ENCODE peak calls at places on chromosomes 6 and 20, in five cellular contexts. C is HepG2, K is K562, X is WTC11, W is H1. Y is an unnamed sample.

GRCh38 chr6:45479834-45480696 is 102.3 kb upstream of the SUPT3H start:
- DNase-seq in C (no peak), K (no peak), X (no peak), W (no peak), Y (no peak)

GRCh38 chr6:42729731-42730130 is 7.3 kb upstream of the PRPH2 start:
- DNase-seq in C (peak), K (no peak), X (no peak), W (no peak), Y (no peak)

GRCh38 chr6:135850882-135851281 is 619 bp upstream of the PDE7B start:
- DNase-seq in C (no peak), K (no peak), X (no peak), W (no peak), Y (no peak)

GRCh38 chr20:13659288-13659687 is 20.6 kb upstream of the TASP1 start:
- DNase-seq in C (no peak), K (no peak), X (no peak), W (no peak), Y (peak)

GRCh38 chr6:44297063-44298038 is 15.8 kb downstream of the AARS2 start:
- DNase-seq in C (no peak), K (peak), X (peak), W (no peak), Y (no peak)

GRCh38 chr6:169529931-169530761 is 171.7 kb downstream of the WDR27 start:
- DNase-seq in C (no peak), K (no peak), X (no peak), W (no peak), Y (no peak)

GRCh38 chr6:32082951-32083350 is 26.2 kb downstream of the TNXB start:
- DNase-seq in C (no peak), K (no peak), X (no peak), W (no peak), Y (no peak)

GRCh38 chr6:1286972-1287600 is 24.8 kb upstream of the FOXQ1 start:
- DNase-seq in C (no peak), K (no peak), X (no peak), W (no peak), Y (no peak)

GRCh38 chr20:19260412-19261090 is 48.1 kb downstream of the SLC24A3 start:
- DNase-seq in C (no peak), K (no peak), X (no peak), W (no peak), Y (no peak)

GRCh38 chr20:41392871-41393704 is 26.5 kb upstream of the EMILIN3 start:
- DNase-seq in C (no peak), K (no peak), X (no peak), W (no peak), Y (no peak)

GRCh38 chr20:46816097-46816496 is 78.5 kb upstream of the EYA2 start:
- DNase-seq in C (no peak), K (no peak), X (no peak), W (no peak), Y (no peak)

GRCh38 chr6:73525546-73526330 is 4.9 kb upstream of the EEF1A1 start:
- DNase-seq in C (no peak), K (no peak), X (no peak), W (no peak), Y (no peak)

GRCh38 chr6:136677344-136677743 is 114.9 kb downstream of the MAP3K5 start:
- DNase-seq in C (no peak), K (no peak), X (no peak), W (no peak), Y (no peak)

GRCh38 chr6:28866342-28867077 is 57.3 kb downstream of the TRIM27 start:
- DNase-seq in C (peak), K (peak), X (peak), W (no peak), Y (no peak)

GRCh38 chr6:3350252-3350826 is 91.6 kb downstream of the PSMG4 start:
- DNase-seq in C (no peak), K (no peak), X (no peak), W (no peak), Y (no peak)

GRCh38 chr20:63653041-63653973 is at the start of gene STMN3:
- DNase-seq in C (peak), K (peak), X (peak), W (no peak), Y (no peak)

GRCh38 chr6:40947876-40948514 is 91.0 kb downstream of the UNC5CL start:
- DNase-seq in C (no peak), K (no peak), X (no peak), W (no peak), Y (no peak)

GRCh38 chr6:158783167-158783450 is 36.1 kb downstream of the EZR start:
- DNase-seq in C (no peak), K (no peak), X (no peak), W (no peak), Y (no peak)

GRCh38 chr20:50218987-50219435 is 28.4 kb downstream of the CEBPB start:
- DNase-seq in C (peak), K (peak), X (no peak), W (no peak), Y (no peak)

GRCh38 chr6:112233864-112234263 is 20.5 kb downstream of the LAMA4 start:
- DNase-seq in C (no peak), K (no peak), X (no peak), W (no peak), Y (no peak)

GRCh38 chr20:6492396-6493055 is 275.0 kb upstream of the BMP2 start:
- DNase-seq in C (no peak), K (no peak), X (no peak), W (no peak), Y (no peak)

GRCh38 chr6:34585512-34586045 is 29.4 kb upstream of the SPDEF start:
- DNase-seq in C (no peak), K (no peak), X (no peak), W (no peak), Y (no peak)

GRCh38 chr6:31729515-31729978 is 448 bp upstream of the DDAH2 start:
- DNase-seq in C (peak), K (peak), X (peak), W (peak), Y (peak)

GRCh38 chr6:129638055-129639019 is 71.6 kb downstream of the ARHGAP18 start:
- DNase-seq in C (peak), K (no peak), X (no peak), W (no peak), Y (no peak)

GRCh38 chr20:48921883-48922867 is 664 bp downstream of the ARFGEF2 start:
- DNase-seq in C (peak), K (peak), X (peak), W (no peak), Y (no peak)

GRCh38 chr6:74137910-74138309 is 441.9 kb downstream of the CD109 start:
- DNase-seq in C (peak), K (no peak), X (no peak), W (no peak), Y (no peak)

GRCh38 chr6:144362042-144363018 is 77.2 kb downstream of the UTRN start:
- DNase-seq in C (peak), K (no peak), X (no peak), W (no peak), Y (no peak)

GRCh38 chr20:58342104-58342945 is 32.8 kb downstream of the RAB22A start:
- DNase-seq in C (no peak), K (no peak), X (no peak), W (no peak), Y (no peak)

GRCh38 chr20:10596726-10597125 is 77.1 kb downstream of the JAG1 start:
- DNase-seq in C (peak), K (no peak), X (no peak), W (no peak), Y (no peak)

GRCh38 chr20:32963176-32963575 is 41.1 kb downstream of the SUN5 start:
- DNase-seq in C (no peak), K (no peak), X (no peak), W (no peak), Y (no peak)

GRCh38 chr6:113620372-113620771 is 236.8 kb upstream of the MARCKS start:
- DNase-seq in C (no peak), K (no peak), X (no peak), W (no peak), Y (no peak)

GRCh38 chr6:126232671-126233070 is 107.2 kb upstream of the CENPW start:
- DNase-seq in C (no peak), K (no peak), X (no peak), W (no peak), Y (no peak)

DNA sequence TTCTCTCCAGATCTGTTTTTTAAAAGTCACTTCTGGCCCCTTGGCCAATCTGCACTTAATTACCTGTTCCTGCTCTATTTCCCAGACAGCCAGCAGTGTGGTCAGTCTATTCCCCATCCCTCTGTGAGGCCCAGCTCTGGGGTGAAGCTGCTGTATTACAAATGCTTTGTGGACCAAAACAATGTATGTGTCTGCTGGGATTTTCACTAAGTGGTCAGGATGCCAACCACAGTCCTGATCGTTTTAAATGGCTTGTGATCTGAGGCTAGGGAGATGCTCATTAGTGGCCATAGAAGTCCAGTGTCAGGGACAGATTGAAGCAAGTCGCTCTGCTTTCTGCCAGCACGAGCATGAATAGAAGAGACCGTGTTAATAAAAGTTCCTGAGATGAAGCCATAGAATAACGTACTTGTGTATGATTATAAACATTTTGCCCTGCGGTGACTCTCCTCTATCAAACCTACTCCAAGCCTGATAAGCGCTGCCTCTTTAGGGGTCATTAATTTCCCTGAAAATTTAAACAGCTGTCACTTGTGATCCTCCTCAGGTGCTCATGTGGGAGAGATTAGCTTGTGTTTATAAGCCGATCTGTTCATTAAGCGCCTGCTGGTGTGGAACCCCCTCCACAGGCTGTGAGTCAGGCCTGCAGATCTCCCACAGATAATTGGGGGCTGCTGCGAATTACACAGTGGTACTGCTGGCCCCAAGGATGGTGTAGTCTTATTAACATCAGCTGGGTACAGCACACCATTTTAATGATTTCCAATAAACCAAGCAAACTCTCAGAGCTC is 111.7 kb upstream of the CENPW start:
- DNase-seq in C (no peak), K (no peak), X (no peak), W (no peak), Y (no peak)
- TF ChIP-seq ATF2 in C (no peak), K (no peak), X (no peak), W (no peak), Y (no peak)

DNA sequence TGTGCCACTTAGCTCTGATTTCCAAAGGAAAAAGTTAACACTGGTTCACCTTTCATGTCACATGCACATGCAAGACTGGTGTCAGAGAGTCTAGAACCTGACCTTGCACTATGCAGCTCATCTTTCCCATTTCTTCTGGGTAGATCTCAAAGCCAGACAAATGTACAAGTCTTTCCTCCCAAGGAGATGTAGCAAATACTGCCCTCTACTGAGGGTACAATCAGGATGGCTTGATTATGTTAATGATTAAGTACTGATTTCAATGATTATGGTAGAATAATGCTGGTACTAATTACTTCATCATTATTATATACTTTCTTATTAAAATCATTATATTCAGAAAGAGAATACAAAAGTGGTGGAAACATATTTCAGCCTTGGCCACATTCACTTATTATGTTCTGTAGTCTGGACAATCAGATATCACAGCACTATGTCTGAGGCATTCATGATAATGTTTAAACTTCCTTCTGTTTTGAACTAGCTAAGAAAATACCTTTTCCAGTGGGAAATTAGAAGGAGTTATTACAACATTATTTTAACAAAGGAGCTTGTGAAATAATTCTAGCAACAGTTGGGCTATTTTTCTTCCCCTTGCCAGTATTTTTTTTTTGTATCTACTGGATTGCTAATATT is 68.5 kb upstream of the FOXO3 start:
- DNase-seq in C (peak), K (no peak), X (no peak), W (no peak), Y (no peak)
- TF ChIP-seq ATF2 in C (no peak), K (no peak), X (no peak), W (no peak), Y (no peak)

DNA sequence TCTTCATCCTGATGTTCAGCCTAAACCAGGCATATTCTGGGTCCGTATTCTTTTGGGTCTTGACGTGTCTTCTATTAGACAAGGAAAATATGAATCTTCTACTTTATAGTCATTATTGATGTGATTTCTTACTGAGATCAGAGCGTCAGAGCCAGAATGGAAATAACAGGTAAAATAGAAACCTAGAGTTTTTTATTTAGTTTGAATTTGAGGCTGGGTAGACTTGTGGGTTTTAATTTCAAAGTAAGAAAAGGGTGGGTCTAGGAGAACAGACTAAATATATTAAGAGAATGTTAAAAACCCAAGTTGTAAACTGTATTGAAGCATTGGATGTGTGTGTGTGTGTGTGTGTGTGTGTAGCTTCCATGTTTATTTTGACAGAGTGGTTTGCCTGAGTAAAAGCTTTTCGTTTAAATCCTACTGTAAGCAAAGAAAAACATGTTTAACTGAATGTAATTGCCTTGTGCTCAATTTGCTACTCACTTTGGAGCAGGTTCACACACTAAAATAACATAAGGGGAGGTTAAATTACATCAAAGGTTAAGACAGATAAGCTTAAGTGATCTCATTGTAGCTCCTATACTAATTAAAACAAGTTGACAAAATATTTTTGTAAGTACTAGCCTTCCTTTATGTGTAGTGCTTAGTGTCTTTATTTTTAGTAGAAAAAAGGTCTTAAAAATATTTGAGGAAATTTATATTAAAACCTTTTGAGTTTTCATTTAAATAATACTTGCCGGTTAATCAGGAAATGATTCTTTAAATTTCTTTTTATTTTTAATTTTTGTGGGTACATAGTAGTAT is 17.4 kb downstream of the HECA start:
- DNase-seq in C (no peak), K (no peak), X (no peak), W (no peak), Y (no peak)
- TF ChIP-seq ATF2 in C (no peak), K (no peak), X (no peak), W (no peak), Y (no peak)

DNA sequence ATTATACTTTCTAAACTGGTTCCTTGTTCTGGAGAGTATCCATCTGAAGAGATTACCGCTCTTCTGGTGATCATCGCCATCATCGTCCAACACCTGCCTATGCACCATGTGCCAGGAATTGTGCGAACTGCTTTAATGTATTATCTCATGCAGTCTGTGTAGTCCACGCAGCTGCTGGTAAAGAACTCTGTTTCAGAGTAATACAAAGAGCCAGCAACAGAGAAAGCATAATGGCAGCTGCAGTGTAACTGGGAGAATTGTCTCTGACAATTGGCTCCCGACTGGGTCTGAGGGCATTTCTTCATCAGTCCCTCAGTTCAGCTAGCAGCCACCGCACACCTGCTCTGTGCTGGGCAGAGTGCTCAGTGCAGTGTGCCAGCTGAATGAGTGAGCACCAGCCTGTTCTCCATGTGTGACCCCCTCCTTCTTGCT is 383.4 kb downstream of the GRIK2 start:
- DNase-seq in C (no peak), K (no peak), X (no peak), W (no peak), Y (no peak)
- TF ChIP-seq ATF2 in C (no peak), K (no peak), X (no peak), W (no peak), Y (no peak)

Y was measured in GM12878.